ENCODE peak calls at places on chromosomes 16 and 17, in nine cellular contexts. N is cardiac muscle cell, L is SK-N-SH, P is thyroid gland, I is A549, E is HFF-Myc, B is HFFc6, U is H9, W is GM06990. J is an unnamed sample.

GRCh38 chr17:75773808-75774470 is 8.9 kb upstream of the GALK1 start:
- DNase-seq in B (no peak), P (no peak), U (peak), I (no peak), E (no peak), W (no peak), N (no peak), L (peak), J (no peak)

GRCh38 chr17:6930754-6931153 is 65.1 kb upstream of the ALOX12 start:
- DNase-seq in U (no peak), L (no peak), W (no peak), B (no peak), E (no peak), N (no peak), I (no peak), P (no peak), J (no peak)

GRCh38 chr17:4788807-4789700 is at the start of gene GLTPD2:
- DNase-seq in P (no peak), B (no peak), N (peak), E (no peak), U (peak), I (no peak), W (no peak), L (peak), J (no peak)

GRCh38 chr16:55349867-55350266 is 25.9 kb downstream of the IRX6 start:
- DNase-seq in U (no peak), W (no peak), E (peak), N (no peak), L (no peak), I (no peak), P (no peak), B (no peak), J (no peak)

GRCh38 chr16:19994771-19995170 is 78.9 kb downstream of the GPR139 start:
- DNase-seq in N (no peak), I (no peak), E (no peak), B (no peak), P (no peak), L (no peak), W (no peak), U (no peak), J (no peak)

GRCh38 chr17:77315551-77316190 is 174.9 kb downstream of the SEC14L1 start:
- DNase-seq in B (no peak), I (no peak), W (no peak), N (no peak), U (no peak), P (no peak), L (peak), E (no peak), J (no peak)

GRCh38 chr16:81700071-81700779 is 78.9 kb upstream of the PLCG2 start:
- DNase-seq in B (no peak), U (no peak), E (no peak), L (no peak), I (no peak), W (no peak), P (no peak), N (no peak), J (no peak)

GRCh38 chr17:14156689-14157088 is 80.0 kb downstream of the CDRT15 start:
- DNase-seq in B (peak), U (no peak), L (no peak), N (no peak), P (no peak), W (no peak), I (no peak), E (peak), J (peak)

GRCh38 chr16:50195276-50195675 is 42.2 kb downstream of the TENT4B start:
- DNase-seq in P (no peak), E (no peak), N (no peak), I (no peak), U (no peak), W (no peak), L (no peak), B (peak), J (no peak)

GRCh38 chr17:49850772-49851386 is 3.0 kb upstream of the TAC4 start:
- DNase-seq in L (peak), I (no peak), P (peak), B (no peak), N (peak), W (no peak), U (peak), E (no peak), J (no peak)

GRCh38 chr16:18013863-18014262 is 322.7 kb downstream of the NPIPA8 start:
- DNase-seq in P (no peak), E (no peak), N (no peak), I (no peak), B (no peak), L (peak), U (no peak), W (no peak), J (no peak)

GRCh38 chr16:85650864-85651811 is 37.6 kb downstream of the GINS2 start:
- DNase-seq in I (no peak), U (no peak), E (no peak), W (no peak), P (peak), B (no peak), L (peak), N (no peak), J (no peak)

GRCh38 chr16:3282103-3282746 is 1.1 kb upstream of the ZNF263 start:
- DNase-seq in W (no peak), P (no peak), E (no peak), U (peak), N (peak), L (peak), B (no peak), I (peak), J (no peak)

GRCh38 chr17:15257316-15257925 is 7.7 kb downstream of the PMP22 start:
- DNase-seq in B (peak), W (peak), E (peak), I (peak), U (peak), N (peak), P (peak), L (peak), J (peak)

GRCh38 chr16:84043486-84044107 is 1.0 kb upstream of the SLC38A8 start:
- DNase-seq in N (no peak), I (no peak), L (peak), W (no peak), E (no peak), U (no peak), B (no peak), P (no peak), J (no peak)

GRCh38 chr16:66447491-66447890 is 20.4 kb downstream of the BEAN1 start:
- DNase-seq in E (no peak), I (no peak), N (no peak), W (no peak), B (no peak), P (no peak), U (no peak), L (no peak), J (no peak)

GRCh38 chr17:38982858-38983746 is 15.9 kb upstream of the FBXO47 start:
- DNase-seq in I (peak), E (no peak), U (peak), N (peak), W (no peak), P (peak), B (peak), L (peak), J (peak)

GRCh38 chr16:19133600-19133999 is 19.8 kb downstream of the ITPRIPL2 start:
- DNase-seq in L (no peak), B (no peak), U (no peak), I (no peak), P (no peak), N (no peak), W (no peak), E (no peak), J (no peak)

GRCh38 chr17:62727916-62728672 is 80.0 kb downstream of the MARCHF10 start:
- DNase-seq in U (peak), L (no peak), W (no peak), P (no peak), N (no peak), E (no peak), I (no peak), B (no peak), J (no peak)

GRCh38 chr17:269616-270514 is 82.7 kb downstream of the RPH3AL start:
- DNase-seq in W (no peak), N (no peak), E (no peak), U (no peak), I (no peak), P (no peak), B (no peak), L (no peak), J (no peak)

GRCh38 chr16:50741225-50741807 is 570 bp upstream of the CYLD start:
- DNase-seq in L (no peak), E (no peak), B (peak), I (no peak), P (peak), U (no peak), W (no peak), N (no peak), J (no peak)

GRCh38 chr16:80824623-80825364 is 20.4 kb upstream of the CDYL2 start:
- DNase-seq in P (peak), W (no peak), L (peak), N (peak), I (peak), U (no peak), E (peak), B (peak), J (peak)

GRCh38 chr17:35819456-35819855 is 10.2 kb downstream of the TAF15 start:
- DNase-seq in I (no peak), E (no peak), W (no peak), L (no peak), N (no peak), B (no peak), P (no peak), U (no peak), J (no peak)
- TF ChIP-seq CTCF in I (no peak), E (no peak), W (no peak), L (no peak), N (no peak), B (no peak), P (no peak), U (no peak), J (no peak)

GRCh38 chr16:49051626-49052025 is 230.0 kb downstream of the CBLN1 start:
- DNase-seq in N (no peak), U (no peak), P (no peak), E (no peak), W (no peak), L (no peak), B (no peak), I (no peak), J (no peak)
- TF ChIP-seq CTCF in N (no peak), U (no peak), P (no peak), E (no peak), W (no peak), L (no peak), B (no peak), I (no peak), J (no peak)

GRCh38 chr16:1173778-1174451 is 21.0 kb downstream of the CACNA1H start:
- DNase-seq in B (no peak), E (no peak), P (no peak), N (no peak), L (no peak), I (no peak), U (no peak), W (no peak), J (no peak)

GRCh38 chr16:1174477-1175357 is 21.8 kb downstream of the CACNA1H start:
- DNase-seq in U (no peak), N (no peak), L (no peak), E (no peak), B (peak), P (no peak), I (no peak), W (no peak), J (no peak)

GRCh38 chr16:1177053-1177452 is 24.1 kb downstream of the CACNA1H start:
- DNase-seq in B (no peak), N (no peak), L (no peak), E (no peak), U (no peak), W (no peak), P (no peak), I (no peak), J (no peak)

GRCh38 chr16:1176280-1176897 is 23.5 kb downstream of the CACNA1H start:
- DNase-seq in P (no peak), E (no peak), B (no peak), L (no peak), U (no peak), W (no peak), I (no peak), N (no peak), J (no peak)

DNA sequence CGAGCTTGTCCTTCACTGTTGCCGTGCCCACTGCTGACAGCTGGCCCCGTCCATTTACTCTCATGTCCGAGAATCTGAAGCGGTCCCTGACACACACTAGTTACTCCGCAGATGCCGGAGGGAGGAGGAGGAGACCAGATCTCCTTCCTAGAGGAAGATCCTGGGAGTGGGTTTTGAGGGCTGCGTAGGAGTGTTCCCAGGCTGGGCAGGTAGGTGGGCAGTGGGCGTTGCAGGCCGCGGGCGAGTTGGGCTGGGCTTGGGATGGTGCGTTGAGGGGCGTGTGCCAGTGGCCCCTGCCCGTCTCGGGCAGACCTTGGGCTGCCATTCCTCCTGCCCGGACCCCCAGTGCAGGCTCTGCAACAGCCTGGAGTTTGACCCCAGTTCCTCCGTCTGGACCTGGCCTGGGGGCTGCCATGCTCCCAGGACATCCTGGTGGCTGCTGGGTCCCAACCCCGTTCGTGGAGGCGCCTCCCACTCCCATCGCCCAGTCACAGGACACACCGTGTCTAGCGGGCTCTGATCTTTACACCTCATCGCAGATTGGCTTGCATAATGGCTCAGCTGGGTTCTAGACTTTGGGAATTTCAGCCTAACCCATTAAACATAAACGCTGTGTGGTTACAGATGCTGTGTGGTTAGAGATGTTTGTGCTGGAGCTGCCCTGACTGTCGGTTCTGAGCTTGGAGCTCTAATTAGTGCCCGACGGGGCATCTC is 22.8 kb downstream of the CACNA1H start:
- DNase-seq in B (no peak), L (no peak), N (no peak), P (no peak), W (no peak), E (no peak), U (no peak), I (no peak), J (no peak)
- TF ChIP-seq CTCF in B (no peak), L (no peak), N (no peak), P (no peak), W (no peak), E (no peak), U (no peak), I (no peak), J (no peak)

DNA sequence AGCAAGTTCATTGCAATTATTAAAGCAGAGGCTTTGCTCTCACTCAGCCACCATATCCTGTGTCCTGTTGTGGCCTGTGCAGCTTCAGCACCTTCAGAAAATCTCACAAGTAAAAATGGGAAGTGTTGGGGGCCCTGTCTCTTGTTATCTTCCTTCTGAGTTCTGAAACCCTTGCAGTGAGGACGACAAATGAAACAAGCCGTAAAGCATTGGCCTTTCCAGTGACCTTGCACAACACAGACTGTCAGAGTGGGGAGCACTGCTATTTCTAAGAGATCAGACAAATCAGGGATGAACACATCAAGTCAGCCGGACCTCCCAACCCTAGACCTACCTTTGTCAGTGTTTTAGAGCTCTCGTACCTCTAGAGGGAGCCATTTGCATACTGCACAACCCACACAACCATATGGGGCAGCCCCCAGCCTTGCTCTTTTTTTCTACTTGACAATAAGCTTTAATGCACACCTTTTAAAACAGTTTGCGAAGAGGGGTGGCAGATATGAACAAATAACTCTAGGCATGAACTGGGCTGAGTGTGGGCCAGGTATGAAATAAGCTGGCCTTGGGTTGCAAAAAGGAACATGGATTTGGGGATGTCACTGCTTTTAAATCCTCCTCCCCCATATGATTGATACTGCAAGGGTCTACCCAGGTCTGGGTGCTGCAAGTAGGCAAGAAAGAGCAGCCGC is 89.8 kb downstream of the KATNIP start:
- DNase-seq in I (peak), W (no peak), E (peak), N (peak), U (peak), P (no peak), L (peak), B (peak), J (no peak)
- TF ChIP-seq CTCF in I (peak), W (peak), E (peak), N (peak), U (peak), P (no peak), L (peak), B (peak), J (peak)

DNA sequence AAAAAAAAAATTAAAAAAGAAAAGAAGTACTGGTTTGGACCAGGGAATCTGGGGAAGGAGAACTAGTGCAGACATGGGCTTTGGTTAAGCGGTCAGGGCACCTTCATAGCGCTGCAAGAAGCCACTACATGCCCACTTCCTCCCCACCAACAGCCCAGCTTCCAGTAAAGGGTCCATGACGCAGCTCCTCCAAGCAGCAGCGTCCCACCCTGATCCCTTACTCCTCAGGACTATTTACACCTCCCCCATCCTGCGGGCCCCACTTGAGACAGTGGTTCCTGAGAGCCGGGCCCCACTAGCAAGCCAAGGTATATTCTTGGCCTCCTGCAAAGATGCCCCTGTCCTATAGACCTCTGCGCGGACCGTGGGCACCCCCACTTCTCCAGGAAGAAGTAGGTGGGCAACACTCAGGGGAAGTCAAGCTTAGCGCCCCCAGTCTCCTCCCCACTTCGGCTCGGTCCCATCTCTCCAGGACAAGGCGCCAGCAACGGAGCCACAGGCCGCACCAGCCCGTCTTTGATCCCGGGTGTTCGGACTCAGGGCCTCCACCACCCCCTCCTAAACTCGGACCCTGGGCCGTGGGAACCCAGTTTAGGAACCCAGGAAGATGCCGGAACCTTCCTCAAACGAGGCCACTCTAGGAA is 913 bp upstream of the PRR14 start:
- DNase-seq in P (no peak), I (no peak), B (no peak), E (no peak), U (no peak), W (no peak), N (no peak), L (no peak), J (no peak)
- TF ChIP-seq CTCF in P (no peak), I (no peak), B (no peak), E (no peak), U (no peak), W (no peak), N (no peak), L (no peak), J (no peak)